ENCODE peak calls at places on chromosomes 12 and 14, in six cellular contexts. H, O, L, U, I and W are unnamed samples.

GRCh38 chr14:75757644-75758402 is 96.8 kb downstream of the TTLL5 start:
- DNase-seq in H (no peak), I (no peak), O (no peak), U (no peak), L (no peak), W (no peak)

GRCh38 chr12:130932061-130932650 is 21.6 kb upstream of the ADGRD1 start:
- DNase-seq in I (no peak), O (peak), U (no peak), L (no peak), H (no peak), W (no peak)

GRCh38 chr14:74964787-74965769 is 9.7 kb upstream of the PGF start:
- DNase-seq in L (no peak), I (no peak), O (peak), H (no peak), U (no peak), W (no peak)

GRCh38 chr14:52014601-52015267 is 25.4 kb downstream of the RTRAF start:
- DNase-seq in L (no peak), O (no peak), U (no peak), I (peak), H (peak), W (no peak)

GRCh38 chr12:110937104-110937641 is 16.8 kb upstream of the MYL2 start:
- DNase-seq in I (peak), O (peak), H (peak), L (peak), U (peak), W (no peak)

GRCh38 chr12:52612431-52613290 is 5.7 kb downstream of the KRT73 start:
- DNase-seq in O (no peak), H (no peak), I (no peak), L (no peak), U (no peak), W (peak)

GRCh38 chr14:61178226-61179060 is 102.7 kb downstream of the TMEM30B start:
- DNase-seq in L (no peak), I (no peak), O (peak), U (peak), H (no peak), W (no peak)

GRCh38 chr12:11719678-11720099 is 70.2 kb downstream of the ETV6 start:
- DNase-seq in H (peak), U (peak), L (peak), O (peak), I (no peak), W (no peak)

GRCh38 chr14:100617715-100618693 is 30.8 kb upstream of the BEGAIN start:
- DNase-seq in L (peak), I (peak), O (peak), U (peak), H (peak), W (peak)

GRCh38 chr12:70487440-70487839 is 121.3 kb downstream of the KCNMB4 start:
- DNase-seq in I (no peak), U (no peak), O (peak), H (no peak), L (no peak), W (no peak)

GRCh38 chr14:104383088-104383805 is 196.3 kb upstream of the C14orf180 start:
- DNase-seq in L (no peak), O (no peak), I (no peak), U (no peak), H (no peak), W (peak)

GRCh38 chr14:95460647-95461478 is 55.6 kb downstream of the SYNE3 start:
- DNase-seq in L (no peak), O (peak), I (peak), H (no peak), U (no peak), W (no peak)

GRCh38 chr14:104400355-104400754 is 179.2 kb upstream of the C14orf180 start:
- DNase-seq in U (no peak), O (no peak), I (no peak), L (no peak), H (no peak), W (peak)

GRCh38 chr12:113850309-113851056 is 115.6 kb downstream of the RBM19 start:
- DNase-seq in H (peak), L (no peak), I (peak), O (no peak), U (no peak), W (no peak)

GRCh38 chr12:42180990-42181611 is 36.4 kb upstream of the GXYLT1 start:
- DNase-seq in O (peak), H (no peak), I (peak), U (no peak), L (no peak), W (no peak)

GRCh38 chr14:102866982-102867761 is 55.3 kb upstream of the AMN start:
- DNase-seq in L (no peak), O (no peak), U (no peak), H (no peak), I (no peak), W (peak)

GRCh38 chr14:60561845-60562746 is 53.1 kb downstream of the SIX6 start:
- DNase-seq in L (no peak), H (peak), I (peak), O (peak), U (no peak), W (no peak)

GRCh38 chr14:64253672-64254071 is 40.5 kb downstream of the ESR2 start:
- DNase-seq in H (no peak), O (peak), I (no peak), L (no peak), U (no peak), W (no peak)

GRCh38 chr14:37623552-37623951 is 28.1 kb downstream of the TTC6 start:
- DNase-seq in O (peak), I (no peak), H (no peak), L (no peak), U (no peak), W (no peak)

GRCh38 chr12:53726946-53727309 is 324 bp downstream of the CALCOCO1 start:
- DNase-seq in U (no peak), L (no peak), O (peak), H (no peak), I (no peak), W (no peak)

GRCh38 chr12:132084681-132085635 is 59.2 kb downstream of the DDX51 start:
- DNase-seq in I (no peak), H (peak), O (peak), U (peak), L (peak), W (peak)

GRCh38 chr12:57864811-57865751 is 18.6 kb upstream of the CTDSP2 start:
- DNase-seq in I (peak), L (peak), O (peak), U (peak), H (peak), W (peak)

GRCh38 chr12:106758349-106758951 is 16.0 kb upstream of the RIC8B start:
- DNase-seq in H (no peak), L (no peak), O (no peak), U (no peak), I (no peak), W (no peak)

GRCh38 chr12:105378821-105379400 is 48.4 kb downstream of the C12orf75 start:
- DNase-seq in L (no peak), I (no peak), U (no peak), O (peak), H (no peak), W (no peak)